ENCODE peak calls at places on chromosomes 1 and 21, in six cellular contexts. V, Q, R, D, B and Y are unnamed samples.

GRCh38 chr1:157961805-157962762 is 31.4 kb upstream of the KIRREL1 start:
- DNase-seq in V (peak; percentile 40), Q (no peak), R (no peak), D (peak; percentile 69), B (no peak), Y (no peak)

GRCh38 chr1:160261526-160261877 is 847 bp downstream of the DCAF8 start:
- DNase-seq in V (peak; percentile 77), Q (no peak), R (peak; percentile 37), D (peak; percentile 91), B (no peak), Y (peak; percentile 23)

GRCh38 chr1:66676616-66677298 is 75.5 kb upstream of the DYNLT5 start:
- DNase-seq in V (peak; percentile 43), Q (peak; percentile 87), R (no peak), D (peak; percentile 69), B (no peak), Y (no peak)

GRCh38 chr1:98991127-98992003 is 13.3 kb downstream of the PLPPR5 start:
- DNase-seq in V (peak; percentile 31), Q (peak; percentile 86), R (peak; percentile 37), D (peak; percentile 93), B (no peak), Y (no peak)

GRCh38 chr1:112575154-112575804 is 43.7 kb downstream of the ST7L start:
- DNase-seq in V (no peak), Q (peak; percentile 93), R (no peak), D (peak; percentile 98), B (no peak), Y (no peak)

GRCh38 chr1:238242156-238242555 is 351.4 kb upstream of the ZP4 start:
- DNase-seq in V (no peak), Q (no peak), R (no peak), D (no peak), B (no peak), Y (no peak)

GRCh38 chr1:22044690-22045420 is 7.7 kb upstream of the CDC42 start:
- DNase-seq in V (peak; percentile 34), Q (no peak), R (no peak), D (peak; percentile 69), B (no peak), Y (no peak)

GRCh38 chr1:153447498-153448170 is 12.8 kb downstream of the S100A7 start:
- DNase-seq in V (no peak), Q (peak; percentile 28), R (no peak), D (peak; percentile 83), B (no peak), Y (no peak)

GRCh38 chr1:53270873-53271272 is 32.6 kb upstream of the MAGOH start:
- DNase-seq in V (no peak), Q (no peak), R (no peak), D (no peak), B (no peak), Y (no peak)

GRCh38 chr1:77405186-77405585 is 123.4 kb downstream of the AK5 start:
- DNase-seq in V (no peak), Q (no peak), R (no peak), D (no peak), B (no peak), Y (no peak)

GRCh38 chr1:174167404-174167803 is 8.1 kb downstream of the RABGAP1L start:
- DNase-seq in V (peak; percentile 64), Q (no peak), R (no peak), D (no peak), B (no peak), Y (no peak)

GRCh38 chr1:8625981-8626898 is 191.2 kb downstream of the RERE start:
- DNase-seq in V (no peak), Q (peak; percentile 94), R (no peak), D (peak; percentile 98), B (no peak), Y (no peak)

GRCh38 chr1:90925928-90926869 is 95.6 kb downstream of the ZNF644 start:
- DNase-seq in V (no peak), Q (peak; percentile 16), R (peak; percentile 19), D (peak; percentile 84), B (no peak), Y (no peak)

GRCh38 chr1:34917017-34917416 is 12.4 kb downstream of the DLGAP3 start:
- DNase-seq in V (no peak), Q (no peak), R (no peak), D (no peak), B (no peak), Y (no peak)

GRCh38 chr21:21383126-21383525 is 384.9 kb downstream of the NCAM2 start:
- DNase-seq in V (no peak), Q (no peak), R (no peak), D (peak; percentile 11), B (no peak), Y (no peak)

GRCh38 chr1:160626560-160627342 is 20.1 kb downstream of the SLAMF1 start:
- DNase-seq in V (peak; percentile 71), Q (no peak), R (peak; percentile 70), D (no peak), B (no peak), Y (no peak)

GRCh38 chr1:17953921-17954320 is 153.7 kb upstream of the IGSF21 start:
- DNase-seq in V (no peak), Q (no peak), R (no peak), D (no peak), B (no peak), Y (no peak)

GRCh38 chr1:12244078-12244477 is 14.2 kb downstream of the VPS13D start:
- DNase-seq in V (peak; percentile 3), Q (no peak), R (no peak), D (no peak), B (no peak), Y (no peak)

GRCh38 chr1:22328331-22329170 is 123.1 kb upstream of the ZBTB40 start:
- DNase-seq in V (no peak), Q (no peak), R (no peak), D (no peak), B (no peak), Y (no peak)

GRCh38 chr1:32810358-32810757 is 6.8 kb downstream of the YARS1 start:
- DNase-seq in V (no peak), Q (no peak), R (no peak), D (no peak), B (no peak), Y (no peak)

GRCh38 chr1:227093309-227093708 is 153.2 kb downstream of the COQ8A start:
- DNase-seq in V (no peak), Q (no peak), R (no peak), D (no peak), B (no peak), Y (no peak)

GRCh38 chr1:118100686-118101300 is 84.2 kb downstream of the SPAG17 start:
- DNase-seq in V (no peak), Q (no peak), R (no peak), D (no peak), B (no peak), Y (no peak)

GRCh38 chr1:248810727-248811513 is 14.8 kb downstream of the SH3BP5L start:
- DNase-seq in V (no peak), Q (no peak), R (no peak), D (no peak), B (no peak), Y (no peak)

GRCh38 chr1:116232989-116233514 is 121.9 kb downstream of the MAB21L3 start:
- DNase-seq in V (peak; percentile 54), Q (no peak), R (no peak), D (no peak), B (no peak), Y (no peak)

GRCh38 chr1:46521417-46521816 is 30.0 kb downstream of the KNCN start:
- DNase-seq in V (no peak), Q (no peak), R (no peak), D (no peak), B (no peak), Y (no peak)

GRCh38 chr1:56313560-56313959 is 265.8 kb downstream of the PLPP3 start:
- DNase-seq in V (no peak), Q (no peak), R (no peak), D (no peak), B (no peak), Y (no peak)

GRCh38 chr1:67674260-67675011 is 10.6 kb upstream of the GADD45A start:
- DNase-seq in V (peak; percentile 38), Q (no peak), R (peak; percentile 62), D (peak; percentile 76), B (peak; percentile 36), Y (no peak)

GRCh38 chr1:204396015-204396583 is 15.5 kb downstream of the PPP1R15B start:
- DNase-seq in V (no peak), Q (no peak), R (no peak), D (no peak), B (no peak), Y (no peak)

GRCh38 chr1:2382621-2383361 is 8.6 kb downstream of the MORN1 start:
- DNase-seq in V (peak; percentile 39), Q (no peak), R (no peak), D (no peak), B (no peak), Y (no peak)

GRCh38 chr1:209830722-209831121 is 3.0 kb downstream of the UTP25 start:
- DNase-seq in V (no peak), Q (no peak), R (no peak), D (no peak), B (no peak), Y (no peak)
- H3K4me3 ChIP-seq in V (no peak overlapping the region), Q (no peak overlapping the region), R (no peak overlapping the region), D (no peak overlapping the region), B (no peak overlapping the region), Y (no peak overlapping the region)

DNA sequence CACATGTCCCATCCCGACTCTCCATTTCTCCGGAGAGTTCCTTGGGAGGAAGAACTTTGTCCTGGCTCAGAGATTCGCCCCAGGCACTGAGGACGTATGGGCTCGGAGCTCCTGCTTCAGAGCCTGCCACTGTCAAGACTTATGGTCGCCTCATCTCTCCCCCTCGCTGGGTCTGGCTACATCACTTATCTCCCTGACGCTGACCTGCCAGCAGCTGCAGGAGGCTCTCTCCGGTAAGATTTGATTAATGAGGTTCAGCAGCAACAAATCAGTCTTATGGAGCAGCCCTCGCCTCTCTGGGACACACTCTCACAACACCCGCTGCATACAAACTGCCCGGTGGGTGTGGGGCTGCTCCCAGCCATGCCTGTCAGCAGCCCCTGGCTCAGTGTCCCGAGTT is 297.9 kb downstream of the RRAGC start:
- DNase-seq in V (no peak), Q (no peak), R (no peak), D (no peak), B (no peak), Y (no peak)
- H3K4me3 ChIP-seq in V (no peak overlapping the region), Q (no peak overlapping the region), R (no peak overlapping the region), D (no peak overlapping the region), B (no peak overlapping the region), Y (no peak overlapping the region)

GRCh38 chr1:30745834-30746208 is 11.8 kb downstream of the LAPTM5 start:
- DNase-seq in V (peak; percentile 66), Q (no peak), R (no peak), D (no peak), B (no peak), Y (no peak)

GRCh38 chr1:30748098-30748698 is 9.4 kb downstream of the LAPTM5 start:
- DNase-seq in V (peak; percentile 87), Q (no peak), R (no peak), D (no peak), B (no peak), Y (no peak)

GRCh38 chr1:30746212-30747027 is 11.2 kb downstream of the LAPTM5 start:
- DNase-seq in V (peak; percentile 55), Q (no peak), R (no peak), D (no peak), B (no peak), Y (no peak)

GRCh38 chr1:30748699-30749401 is 8.7 kb downstream of the LAPTM5 start:
- DNase-seq in V (peak; percentile 55), Q (no peak), R (no peak), D (no peak), B (no peak), Y (no peak)

GRCh38 chr1:30747028-30748008 is 10.3 kb downstream of the LAPTM5 start:
- DNase-seq in V (peak; percentile 53), Q (no peak), R (no peak), D (no peak), B (no peak), Y (no peak)
- H3K4me3 ChIP-seq in V (peak overlapping the region; percentile 88), Q (no peak overlapping the region), R (no peak overlapping the region), D (no peak overlapping the region), B (no peak overlapping the region), Y (no peak overlapping the region)

GRCh38 chr1:150549496-150550221 is 451 bp downstream of the ADAMTSL4 start:
- DNase-seq in V (no peak), Q (no peak), R (no peak), D (no peak), B (no peak), Y (no peak)
- H3K4me3 ChIP-seq in V (no peak overlapping the region), Q (peak overlapping the region; percentile 54), R (no peak overlapping the region), D (peak overlapping the region; percentile 50), B (peak overlapping the region; percentile 59), Y (no peak overlapping the region)